ENCODE peak calls at places on chromosomes 1 and 21, in seven cellular contexts. One of them, this sample, is unnamed.

GRCh38 chr1:116990612-116991151 is 10.9 kb upstream of the CD101 start:
- DNase-seq in left colon: no peak
- DNase-seq in HCT116: no peak
- DNase-seq in NAMALWA: no peak
- DNase-seq in naive thymus-derived CD4-positive, alpha-beta T cell: no peak
- DNase-seq in LoVo: no peak
- DNase-seq in H9: no peak
- DNase-seq in this sample: no peak

GRCh38 chr1:119011706-119012105 is 23.6 kb upstream of the TBX15 start:
- DNase-seq in naive thymus-derived CD4-positive, alpha-beta T cell: no peak
- DNase-seq in LoVo: no peak
- DNase-seq in HCT116: no peak
- DNase-seq in H9: no peak
- DNase-seq in NAMALWA: no peak
- DNase-seq in left colon: no peak
- DNase-seq in this sample: no peak

GRCh38 chr1:37476460-37477197 is 2.2 kb downstream of the ZC3H12A start:
- DNase-seq in LoVo: peak; percentile 71
- DNase-seq in NAMALWA: no peak
- DNase-seq in H9: no peak
- DNase-seq in left colon: peak; percentile 88
- DNase-seq in HCT116: no peak
- DNase-seq in naive thymus-derived CD4-positive, alpha-beta T cell: no peak
- DNase-seq in this sample: peak; percentile 90

GRCh38 chr1:192994141-192994540 is 65.0 kb downstream of the UCHL5 start:
- DNase-seq in naive thymus-derived CD4-positive, alpha-beta T cell: no peak
- DNase-seq in NAMALWA: no peak
- DNase-seq in left colon: no peak
- DNase-seq in HCT116: no peak
- DNase-seq in H9: no peak
- DNase-seq in LoVo: no peak
- DNase-seq in this sample: no peak

GRCh38 chr1:115288799-115289198 is 49.2 kb downstream of the NGF start:
- DNase-seq in naive thymus-derived CD4-positive, alpha-beta T cell: no peak
- DNase-seq in H9: no peak
- DNase-seq in HCT116: no peak
- DNase-seq in NAMALWA: no peak
- DNase-seq in left colon: no peak
- DNase-seq in LoVo: no peak
- DNase-seq in this sample: no peak

GRCh38 chr1:209585672-209586071 is 2.2 kb downstream of the CAMK1G start:
- DNase-seq in NAMALWA: no peak
- DNase-seq in HCT116: no peak
- DNase-seq in naive thymus-derived CD4-positive, alpha-beta T cell: peak; percentile 15
- DNase-seq in LoVo: no peak
- DNase-seq in left colon: no peak
- DNase-seq in H9: peak; percentile 47
- DNase-seq in this sample: no peak

GRCh38 chr1:224082146-224082545 is 31.8 kb upstream of the FBXO28 start:
- DNase-seq in LoVo: no peak
- DNase-seq in naive thymus-derived CD4-positive, alpha-beta T cell: no peak
- DNase-seq in NAMALWA: no peak
- DNase-seq in left colon: no peak
- DNase-seq in H9: no peak
- DNase-seq in HCT116: no peak
- DNase-seq in this sample: no peak

GRCh38 chr1:120179420-120180348 is 3.4 kb upstream of the SEC22B start:
- DNase-seq in LoVo: peak; percentile 12
- DNase-seq in NAMALWA: no peak
- DNase-seq in HCT116: no peak
- DNase-seq in H9: peak; percentile 38
- DNase-seq in left colon: no peak
- DNase-seq in naive thymus-derived CD4-positive, alpha-beta T cell: no peak
- DNase-seq in this sample: peak; percentile 9

GRCh38 chr1:29186252-29186651 is 4.6 kb upstream of the SRSF4 start:
- DNase-seq in LoVo: no peak
- DNase-seq in naive thymus-derived CD4-positive, alpha-beta T cell: no peak
- DNase-seq in H9: no peak
- DNase-seq in NAMALWA: no peak
- DNase-seq in HCT116: no peak
- DNase-seq in left colon: no peak
- DNase-seq in this sample: no peak

GRCh38 chr1:19981507-19982312 is 2.3 kb upstream of the PLA2G2A start:
- DNase-seq in NAMALWA: no peak
- DNase-seq in HCT116: no peak
- DNase-seq in LoVo: peak; percentile 56
- DNase-seq in naive thymus-derived CD4-positive, alpha-beta T cell: no peak
- DNase-seq in left colon: peak; percentile 59
- DNase-seq in H9: no peak
- DNase-seq in this sample: peak; percentile 77

GRCh38 chr1:207888647-207889046 is 22.3 kb downstream of the CD34 start:
- DNase-seq in left colon: no peak
- DNase-seq in naive thymus-derived CD4-positive, alpha-beta T cell: no peak
- DNase-seq in LoVo: no peak
- DNase-seq in NAMALWA: no peak
- DNase-seq in H9: no peak
- DNase-seq in HCT116: no peak
- DNase-seq in this sample: no peak

GRCh38 chr21:46402421-46402820 is 56.3 kb upstream of the DIP2A start:
- DNase-seq in LoVo: no peak
- DNase-seq in NAMALWA: no peak
- DNase-seq in H9: no peak
- DNase-seq in naive thymus-derived CD4-positive, alpha-beta T cell: no peak
- DNase-seq in HCT116: no peak
- DNase-seq in left colon: no peak
- DNase-seq in this sample: no peak

GRCh38 chr1:179169616-179170467 is 59.6 kb downstream of the ABL2 start:
- DNase-seq in left colon: no peak
- DNase-seq in naive thymus-derived CD4-positive, alpha-beta T cell: no peak
- DNase-seq in H9: no peak
- DNase-seq in HCT116: no peak
- DNase-seq in NAMALWA: no peak
- DNase-seq in LoVo: no peak
- DNase-seq in this sample: no peak

GRCh38 chr1:100642826-100643225 is 76.7 kb upstream of the VCAM1 start:
- DNase-seq in left colon: no peak
- DNase-seq in LoVo: no peak
- DNase-seq in naive thymus-derived CD4-positive, alpha-beta T cell: no peak
- DNase-seq in NAMALWA: no peak
- DNase-seq in HCT116: no peak
- DNase-seq in H9: no peak
- DNase-seq in this sample: peak; percentile 39

GRCh38 chr1:154745286-154745731 is 124.8 kb downstream of the KCNN3 start:
- DNase-seq in H9: no peak
- DNase-seq in HCT116: no peak
- DNase-seq in NAMALWA: no peak
- DNase-seq in naive thymus-derived CD4-positive, alpha-beta T cell: no peak
- DNase-seq in left colon: peak; percentile 39
- DNase-seq in LoVo: no peak
- DNase-seq in this sample: no peak

GRCh38 chr1:29398431-29398830 is 162.1 kb downstream of the PTPRU start:
- DNase-seq in naive thymus-derived CD4-positive, alpha-beta T cell: no peak
- DNase-seq in left colon: no peak
- DNase-seq in H9: no peak
- DNase-seq in LoVo: peak; percentile 40
- DNase-seq in NAMALWA: no peak
- DNase-seq in HCT116: no peak
- DNase-seq in this sample: no peak

GRCh38 chr1:68624233-68624632 is 127.4 kb upstream of the DEPDC1 start:
- DNase-seq in HCT116: no peak
- DNase-seq in naive thymus-derived CD4-positive, alpha-beta T cell: no peak
- DNase-seq in NAMALWA: no peak
- DNase-seq in LoVo: no peak
- DNase-seq in left colon: no peak
- DNase-seq in H9: no peak
- DNase-seq in this sample: no peak

GRCh38 chr1:27011058-27011764 is 1.4 kb downstream of the TENT5B start:
- DNase-seq in naive thymus-derived CD4-positive, alpha-beta T cell: no peak
- DNase-seq in HCT116: peak; percentile 54
- DNase-seq in left colon: no peak
- DNase-seq in LoVo: peak; percentile 63
- DNase-seq in H9: peak; percentile 94
- DNase-seq in NAMALWA: no peak
- DNase-seq in this sample: peak; percentile 92

GRCh38 chr1:115807723-115808122 is 33.2 kb downstream of the NHLH2 start:
- DNase-seq in HCT116: peak; percentile 78
- DNase-seq in H9: peak; percentile 61
- DNase-seq in LoVo: peak; percentile 70
- DNase-seq in left colon: peak; percentile 46
- DNase-seq in NAMALWA: peak; percentile 63
- DNase-seq in naive thymus-derived CD4-positive, alpha-beta T cell: peak; percentile 34
- DNase-seq in this sample: peak; percentile 83

GRCh38 chr1:42962641-42963377 is 4.1 kb upstream of the SLC2A1 start:
- DNase-seq in HCT116: no peak
- DNase-seq in LoVo: no peak
- DNase-seq in naive thymus-derived CD4-positive, alpha-beta T cell: no peak
- DNase-seq in left colon: peak; percentile 67
- DNase-seq in NAMALWA: no peak
- DNase-seq in H9: peak; percentile 96
- DNase-seq in this sample: peak; percentile 89

GRCh38 chr1:21638531-21639341 is 30.4 kb downstream of the RAP1GAP start:
- DNase-seq in naive thymus-derived CD4-positive, alpha-beta T cell: no peak
- DNase-seq in NAMALWA: no peak
- DNase-seq in left colon: no peak
- DNase-seq in LoVo: peak; percentile 82
- DNase-seq in H9: no peak
- DNase-seq in HCT116: peak; percentile 79
- DNase-seq in this sample: peak; percentile 89

GRCh38 chr1:78687914-78688313 is 38.3 kb downstream of the IFI44 start:
- DNase-seq in HCT116: no peak
- DNase-seq in NAMALWA: no peak
- DNase-seq in left colon: no peak
- DNase-seq in H9: no peak
- DNase-seq in naive thymus-derived CD4-positive, alpha-beta T cell: no peak
- DNase-seq in LoVo: no peak
- DNase-seq in this sample: no peak

GRCh38 chr21:42541618-42542017 is 28.0 kb downstream of the SLC37A1 start:
- DNase-seq in NAMALWA: no peak
- DNase-seq in left colon: no peak
- DNase-seq in naive thymus-derived CD4-positive, alpha-beta T cell: no peak
- DNase-seq in LoVo: no peak
- DNase-seq in HCT116: no peak
- DNase-seq in H9: no peak
- DNase-seq in this sample: no peak

GRCh38 chr1:176110203-176110602 is 96.9 kb downstream of the COP1 start:
- DNase-seq in LoVo: no peak
- DNase-seq in HCT116: no peak
- DNase-seq in H9: no peak
- DNase-seq in left colon: no peak
- DNase-seq in naive thymus-derived CD4-positive, alpha-beta T cell: no peak
- DNase-seq in NAMALWA: no peak
- DNase-seq in this sample: no peak

GRCh38 chr1:115727706-115728249 is 40.7 kb downstream of the CASQ2 start:
- DNase-seq in HCT116: no peak
- DNase-seq in left colon: peak; percentile 63
- DNase-seq in H9: no peak
- DNase-seq in naive thymus-derived CD4-positive, alpha-beta T cell: no peak
- DNase-seq in LoVo: no peak
- DNase-seq in NAMALWA: no peak
- DNase-seq in this sample: no peak

GRCh38 chr1:186057086-186057485 is 318.0 kb downstream of the TPR start:
- DNase-seq in NAMALWA: no peak
- DNase-seq in HCT116: no peak
- DNase-seq in naive thymus-derived CD4-positive, alpha-beta T cell: no peak
- DNase-seq in left colon: no peak
- DNase-seq in H9: no peak
- DNase-seq in LoVo: no peak
- DNase-seq in this sample: no peak

GRCh38 chr21:43305336-43305665 is 121.6 kb downstream of the SIK1 start:
- DNase-seq in NAMALWA: no peak
- DNase-seq in H9: no peak
- DNase-seq in LoVo: no peak
- DNase-seq in HCT116: no peak
- DNase-seq in naive thymus-derived CD4-positive, alpha-beta T cell: no peak
- DNase-seq in left colon: no peak
- DNase-seq in this sample: no peak

GRCh38 chr1:214917081-214917635 is 165.4 kb upstream of the KCNK2 start:
- DNase-seq in left colon: no peak
- DNase-seq in LoVo: no peak
- DNase-seq in naive thymus-derived CD4-positive, alpha-beta T cell: no peak
- DNase-seq in HCT116: no peak
- DNase-seq in NAMALWA: no peak
- DNase-seq in H9: no peak
- DNase-seq in this sample: no peak

GRCh38 chr1:55622071-55622470 is 406.9 kb upstream of the USP24 start:
- DNase-seq in NAMALWA: no peak
- DNase-seq in left colon: no peak
- DNase-seq in H9: no peak
- DNase-seq in HCT116: no peak
- DNase-seq in naive thymus-derived CD4-positive, alpha-beta T cell: no peak
- DNase-seq in LoVo: no peak
- DNase-seq in this sample: no peak

GRCh38 chr1:46181343-46182260 is 5.3 kb upstream of the P3R3URF start:
- DNase-seq in NAMALWA: no peak
- DNase-seq in H9: no peak
- DNase-seq in naive thymus-derived CD4-positive, alpha-beta T cell: no peak
- DNase-seq in LoVo: no peak
- DNase-seq in HCT116: no peak
- DNase-seq in left colon: peak; percentile 39
- DNase-seq in this sample: peak; percentile 84

This sample was measured in HT-29.